ENCODE peak calls at places on chromosome 7, in seven cellular contexts. H is BJ, M is cardiac muscle cell, E is GM10248, Q is prostate gland, O is AG04450, P is brain microvascular endothelial cell. A is an unnamed sample.

GRCh38 chr7:76108540-76109233 is 60.8 kb downstream of the MDH2 start:
- DNase-seq in H (no peak), M (no peak), E (no peak), Q (peak; percentile 90), O (no peak), P (peak; percentile 53), A (peak; percentile 62)

GRCh38 chr7:20896996-20897395 is 110.3 kb upstream of the SP8 start:
- DNase-seq in H (no peak), M (no peak), E (no peak), Q (no peak), O (no peak), P (no peak), A (no peak)

GRCh38 chr7:11212080-11212711 is 238.5 kb downstream of the PHF14 start:
- DNase-seq in H (no peak), M (peak; percentile 80), E (peak; percentile 39), Q (peak; percentile 55), O (peak; percentile 41), P (peak; percentile 70), A (peak; percentile 76)

GRCh38 chr7:31126976-31127375 is 74.9 kb downstream of the ADCYAP1R1 start:
- DNase-seq in H (no peak), M (no peak), E (no peak), Q (no peak), O (no peak), P (peak; percentile 14), A (peak; percentile 10)

GRCh38 chr7:108293190-108293612 is 163.0 kb downstream of the NRCAM start:
- DNase-seq in H (no peak), M (no peak), E (no peak), Q (no peak), O (no peak), P (no peak), A (no peak)

GRCh38 chr7:95001815-95002561 is 94.6 kb downstream of the PPP1R9A start:
- DNase-seq in H (no peak), M (no peak), E (no peak), Q (no peak), O (no peak), P (no peak), A (no peak)

GRCh38 chr7:36260481-36260880 is 107.4 kb downstream of the EEPD1 start:
- DNase-seq in H (no peak), M (no peak), E (no peak), Q (no peak), O (no peak), P (no peak), A (no peak)

GRCh38 chr7:99653754-99654153 is 26.0 kb downstream of the CYP3A5 start:
- DNase-seq in H (no peak), M (no peak), E (no peak), Q (no peak), O (no peak), P (no peak), A (no peak)

GRCh38 chr7:157792954-157793353 is 456.1 kb downstream of the DNAJB6 start:
- DNase-seq in H (no peak), M (no peak), E (no peak), Q (no peak), O (no peak), P (no peak), A (no peak)
- TF ChIP-seq CTCF in H (no peak), M (no peak), E (no peak), Q (no peak), O (no peak), P (no peak), A (no peak)

DNA sequence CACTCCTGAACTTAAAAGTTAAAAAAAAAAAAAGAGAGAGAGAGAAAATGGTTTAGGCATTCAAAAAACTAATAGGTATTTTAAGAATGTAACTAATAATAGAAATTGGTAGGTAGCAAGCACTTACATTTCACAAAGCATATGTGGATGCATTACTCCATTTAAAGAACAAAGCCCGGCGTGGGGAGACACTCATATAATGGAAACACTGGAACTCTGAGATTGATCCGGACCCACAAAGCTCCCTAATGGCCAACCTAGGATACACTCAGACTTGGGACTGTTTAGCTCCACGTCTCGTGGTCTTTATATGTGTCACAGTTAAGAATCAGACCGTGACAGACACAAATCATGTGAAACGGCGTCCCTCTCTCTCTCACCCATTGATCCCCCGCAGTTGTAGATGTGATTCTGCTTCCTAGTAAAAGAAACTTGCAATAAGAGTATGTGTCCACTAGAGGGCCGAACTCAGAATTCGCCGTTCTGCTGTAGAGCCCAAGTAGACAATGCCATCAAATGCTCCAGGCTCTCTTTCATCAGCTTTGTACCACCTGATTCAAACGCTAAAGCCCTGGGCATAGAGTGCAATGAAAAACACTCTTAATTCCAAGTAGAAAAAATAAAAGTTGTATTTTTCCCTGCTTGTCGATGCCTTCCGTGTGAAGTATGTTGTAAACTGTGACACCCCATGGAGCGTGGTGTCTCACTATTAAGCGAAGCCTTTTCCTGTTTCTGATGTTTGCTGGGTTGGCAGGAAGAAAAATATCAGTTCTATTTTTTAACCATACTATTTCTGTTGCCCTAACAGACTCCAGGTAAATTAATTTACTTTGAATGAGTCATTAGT is 429.0 kb upstream of the MTPN start:
- DNase-seq in H (peak; percentile 1), M (peak; percentile 80), E (peak; percentile 40), Q (peak; percentile 15), O (peak; percentile 36), P (peak; percentile 63), A (peak; percentile 56)
- TF ChIP-seq CTCF in H (peak; percentile 80), M (peak; percentile 78), E (peak; percentile 72), Q (peak; percentile 62), O (peak; percentile 81), P (peak; percentile 81), A (peak; percentile 78)

GRCh38 chr7:111954474-111955311 is 251.5 kb downstream of the DOCK4 start:
- DNase-seq in H (no peak), M (no peak), E (no peak), Q (no peak), O (no peak), P (no peak), A (no peak)

GRCh38 chr7:111951027-111951426 is 255.2 kb downstream of the DOCK4 start:
- DNase-seq in H (no peak), M (no peak), E (no peak), Q (no peak), O (no peak), P (no peak), A (no peak)

GRCh38 chr7:111954056-111954455 is 252.1 kb downstream of the DOCK4 start:
- DNase-seq in H (no peak), M (no peak), E (no peak), Q (no peak), O (no peak), P (no peak), A (no peak)

GRCh38 chr7:111958431-111958830 is 247.8 kb downstream of the DOCK4 start:
- DNase-seq in H (no peak), M (no peak), E (no peak), Q (no peak), O (no peak), P (no peak), A (no peak)

DNA sequence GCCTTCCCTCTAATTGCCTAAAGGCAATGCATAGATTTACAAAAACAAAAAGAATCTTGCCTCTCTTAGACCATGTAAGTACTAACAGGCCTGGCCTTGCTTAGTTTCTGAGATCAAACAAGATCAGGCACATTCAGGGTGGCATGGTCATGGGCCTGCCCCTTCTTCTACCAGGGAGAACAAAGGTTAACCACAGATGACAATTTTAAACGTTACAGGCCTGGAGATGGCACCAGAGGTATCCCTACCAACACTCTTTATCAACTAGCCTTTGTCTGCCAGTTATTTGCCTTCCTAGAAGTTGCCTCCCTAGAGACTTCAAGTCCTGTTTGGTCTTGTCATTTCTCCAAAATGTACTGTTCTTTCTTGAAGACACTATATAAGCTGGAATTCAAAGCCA is 252.6 kb downstream of the DOCK4 start:
- DNase-seq in H (no peak), M (no peak), E (no peak), Q (peak; percentile 20), O (no peak), P (no peak), A (peak; percentile 12)
- TF ChIP-seq CTCF in H (no peak), M (no peak), E (no peak), Q (no peak), O (no peak), P (no peak), A (peak; percentile 12)

GRCh38 chr7:92527300-92528187 is 776 bp downstream of the PEX1 start:
- DNase-seq in H (peak; percentile 1), M (peak; percentile 63), E (peak; percentile 52), Q (peak; percentile 17), O (peak; percentile 3), P (peak; percentile 48), A (peak; percentile 64)
- TF ChIP-seq CTCF in H (peak; percentile 26), M (no peak), E (no peak), Q (no peak), O (peak; percentile 28), P (peak; percentile 46), A (peak; percentile 19)

DNA sequence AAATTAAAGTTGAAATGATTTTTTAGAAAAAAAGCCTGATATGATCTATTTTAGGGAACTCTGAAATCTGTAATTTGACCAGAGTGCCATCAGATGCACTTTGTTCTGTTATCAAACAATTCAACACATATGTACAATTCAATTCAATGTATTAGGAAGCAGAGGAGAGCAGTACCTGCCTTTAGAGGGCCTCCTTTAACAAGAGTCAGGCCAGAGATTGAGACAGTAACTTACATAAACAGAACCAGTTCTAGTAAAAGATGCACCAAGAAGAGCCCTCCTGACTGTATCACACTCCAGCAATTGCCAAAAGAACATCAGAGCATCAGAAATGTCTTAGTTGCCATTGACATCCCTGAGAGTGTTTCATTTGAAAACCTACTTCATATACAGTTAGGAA is 1222.7 kb upstream of the LRRN3 start:
- DNase-seq in H (no peak), M (peak; percentile 4), E (no peak), Q (no peak), O (no peak), P (no peak), A (no peak)
- TF ChIP-seq CTCF in H (no peak), M (no peak), E (no peak), Q (no peak), O (no peak), P (no peak), A (no peak)